ENCODE peak calls at places on chromosome 11, in six cellular contexts. T, H, M, V, U and A are unnamed samples.

GRCh38 chr11:42812408-42812807 is 499.4 kb upstream of the API5 start:
- DNase-seq in T (no peak), H (no peak), M (no peak), V (no peak), U (no peak), A (no peak)

GRCh38 chr11:68471360-68472340 is 11.1 kb downstream of the PPP6R3 start:
- DNase-seq in T (no peak), H (no peak), M (no peak), V (peak; percentile 29), U (no peak), A (no peak)

GRCh38 chr11:27423125-27423524 is 49.5 kb downstream of the LGR4 start:
- DNase-seq in T (peak; percentile 21), H (no peak), M (peak; percentile 31), V (peak; percentile 80), U (peak; percentile 29), A (no peak)

GRCh38 chr11:116876656-116877055 is 39.2 kb upstream of the APOA1 start:
- DNase-seq in T (no peak), H (no peak), M (no peak), V (no peak), U (no peak), A (no peak)

GRCh38 chr11:123239371-123240150 is 44.5 kb upstream of the CLMP start:
- DNase-seq in T (no peak), H (no peak), M (no peak), V (peak; percentile 77), U (no peak), A (no peak)

GRCh38 chr11:131037873-131038272 is 121.6 kb upstream of the SNX19 start:
- DNase-seq in T (no peak), H (no peak), M (no peak), V (no peak), U (no peak), A (no peak)

GRCh38 chr11:5123802-5124521 is 14.2 kb downstream of the OR52A5 start:
- DNase-seq in T (peak; percentile 58), H (peak; percentile 24), M (peak; percentile 58), V (peak; percentile 76), U (peak; percentile 20), A (peak; percentile 93)

GRCh38 chr11:76910620-76911414 is 50.1 kb downstream of the ACER3 start:
- DNase-seq in T (peak; percentile 33), H (no peak), M (no peak), V (no peak), U (peak; percentile 20), A (peak; percentile 38)

GRCh38 chr11:69080361-69080973 is 31.7 kb downstream of the TPCN2 start:
- DNase-seq in T (no peak), H (no peak), M (no peak), V (peak; percentile 25), U (no peak), A (no peak)

GRCh38 chr11:84671325-84672019 is 955.7 kb downstream of the DLG2 start:
- DNase-seq in T (no peak), H (no peak), M (no peak), V (no peak), U (no peak), A (no peak)

GRCh38 chr11:130217632-130218031 is 58.0 kb downstream of the ST14 start:
- DNase-seq in T (no peak), H (no peak), M (peak; percentile 21), V (no peak), U (no peak), A (no peak)

GRCh38 chr11:17135934-17136683 is 58.6 kb upstream of the RPS13 start:
- DNase-seq in T (no peak), H (no peak), M (no peak), V (no peak), U (no peak), A (no peak)

GRCh38 chr11:33507356-33507755 is 193.3 kb downstream of the C11orf91 start:
- DNase-seq in T (no peak), H (no peak), M (no peak), V (no peak), U (no peak), A (no peak)

GRCh38 chr11:68166969-68167368 is 45.8 kb upstream of the CHKA start:
- DNase-seq in T (no peak), H (no peak), M (no peak), V (no peak), U (no peak), A (no peak)

GRCh38 chr11:86676010-86676409 is 3.6 kb upstream of the ME3 start:
- DNase-seq in T (no peak), H (no peak), M (no peak), V (no peak), U (no peak), A (no peak)

GRCh38 chr11:100830978-100831732 is 144.1 kb downstream of the ARHGAP42 start:
- DNase-seq in T (no peak), H (no peak), M (no peak), V (peak; percentile 81), U (peak; percentile 30), A (no peak)

GRCh38 chr11:70068345-70068744 is 9.8 kb upstream of the ANO1 start:
- DNase-seq in T (no peak), H (no peak), M (no peak), V (no peak), U (no peak), A (no peak)

GRCh38 chr11:76795936-76796441 is 12.8 kb downstream of the TSKU start:
- DNase-seq in T (no peak), H (no peak), M (no peak), V (no peak), U (no peak), A (no peak)

GRCh38 chr11:8768625-8769333 is 86.2 kb downstream of the RPL27A start:
- DNase-seq in T (peak; percentile 88), H (no peak), M (peak; percentile 55), V (peak; percentile 89), U (no peak), A (peak; percentile 93)

GRCh38 chr11:117089685-117090084 is 8.5 kb downstream of the SIK3 start:
- DNase-seq in T (no peak), H (no peak), M (no peak), V (no peak), U (no peak), A (no peak)

GRCh38 chr11:2518112-2518982 is 73.5 kb downstream of the KCNQ1 start:
- DNase-seq in T (peak; percentile 11), H (peak; percentile 14), M (peak; percentile 23), V (no peak), U (peak; percentile 3), A (no peak)

GRCh38 chr11:47257518-47258316 is at the start of gene NR1H3:
- DNase-seq in T (peak; percentile 90), H (no peak), M (peak; percentile 79), V (peak; percentile 66), U (peak; percentile 88), A (peak; percentile 49)

GRCh38 chr11:4496555-4497248 is 14.3 kb downstream of the OR52K1 start:
- DNase-seq in T (no peak), H (no peak), M (peak; percentile 34), V (no peak), U (no peak), A (no peak)

GRCh38 chr11:123624974-123625373 is 29.4 kb downstream of the SCN3B start:
- DNase-seq in T (peak; percentile 62), H (no peak), M (no peak), V (peak; percentile 52), U (no peak), A (no peak)

GRCh38 chr11:103940542-103940941 is 95.9 kb upstream of the DDI1 start:
- DNase-seq in T (no peak), H (no peak), M (no peak), V (peak; percentile 65), U (no peak), A (no peak)

GRCh38 chr11:8826901-8827560 is 84.0 kb upstream of the AKIP1 start:
- DNase-seq in T (no peak), H (no peak), M (no peak), V (no peak), U (peak; percentile 84), A (peak; percentile 50)

GRCh38 chr11:33452806-33453205 is 195.6 kb downstream of the HIPK3 start:
- DNase-seq in T (peak; percentile 45), H (no peak), M (no peak), V (peak; percentile 94), U (no peak), A (no peak)

GRCh38 chr11:99693941-99694492 is 673.3 kb downstream of the CNTN5 start:
- DNase-seq in T (peak; percentile 23), H (no peak), M (no peak), V (peak; percentile 94), U (no peak), A (peak; percentile 20)

GRCh38 chr11:1771700-1772099 is 8.0 kb upstream of the CTSD start:
- DNase-seq in T (peak; percentile 33), H (peak; percentile 11), M (peak; percentile 32), V (peak; percentile 62), U (no peak), A (peak; percentile 42)

GRCh38 chr11:109264128-109264527 is 157.9 kb upstream of the C11orf87 start:
- DNase-seq in T (no peak), H (no peak), M (no peak), V (no peak), U (no peak), A (no peak)

GRCh38 chr11:65497141-65498041 is 1.5 kb upstream of the MALAT1 start:
- DNase-seq in T (peak; percentile 99), H (peak; percentile 98), M (peak; percentile 99), V (peak; percentile 97), U (peak; percentile 99), A (peak; percentile 100)
- TF ChIP-seq POLR2A in T (peak; percentile 71), H (peak; percentile 81), M (no peak), V (no peak), U (no peak), A (peak; percentile 97)

DNA sequence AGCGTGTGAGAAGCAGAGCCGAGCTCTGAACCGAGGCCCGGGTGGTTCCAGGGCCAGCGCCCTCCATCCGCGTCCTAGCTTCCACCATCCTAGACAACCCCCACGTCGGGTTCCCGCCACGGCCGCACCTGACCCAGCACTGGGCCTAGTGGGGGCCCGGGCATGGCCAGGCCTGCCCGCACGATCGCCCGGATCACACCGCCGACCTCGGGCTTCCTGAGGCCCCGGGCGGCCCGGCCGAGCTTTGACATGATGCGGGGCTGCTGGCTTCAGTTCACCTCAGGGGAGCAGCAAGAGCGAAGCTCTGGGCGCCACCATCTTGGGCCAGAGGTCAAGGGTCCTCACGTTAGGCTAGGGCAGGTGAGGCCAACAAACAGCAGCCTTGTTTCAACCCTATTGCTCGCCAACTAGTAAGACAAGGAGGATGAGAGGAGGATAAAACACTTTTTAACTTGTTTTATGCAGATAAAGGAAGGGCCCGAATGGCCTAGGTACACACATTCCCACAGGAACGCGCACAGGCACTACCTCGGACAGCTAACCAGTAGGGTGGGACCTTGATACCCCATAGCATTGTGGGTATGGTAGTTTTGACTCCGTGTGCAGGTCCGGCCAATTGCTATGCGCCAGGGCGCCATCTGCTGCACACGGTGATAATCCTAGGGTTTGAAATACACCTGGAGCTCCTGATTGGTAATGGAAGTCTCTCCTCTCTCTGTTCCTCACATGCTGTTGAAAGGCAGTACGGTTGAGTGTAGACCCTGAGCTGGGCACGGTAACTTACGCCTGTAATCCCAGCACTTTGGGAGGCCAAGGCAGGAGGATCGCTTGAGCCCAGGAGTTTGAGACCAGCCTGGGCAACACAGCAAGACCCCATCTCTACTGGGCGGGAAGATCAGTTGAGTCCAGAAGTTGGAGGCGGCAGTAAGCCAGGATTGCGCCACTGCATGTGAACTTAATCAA is at the start of gene MRPL11:
- DNase-seq in T (peak; percentile 86), H (peak; percentile 91), M (peak; percentile 90), V (peak; percentile 93), U (peak; percentile 85), A (peak; percentile 95)
- TF ChIP-seq POLR2A in T (no peak), H (no peak), M (no peak), V (no peak), U (no peak), A (peak; percentile 61)

GRCh38 chr11:45180888-45181594 is 34.6 kb downstream of the PRDM11 start:
- DNase-seq in T (peak; percentile 83), H (no peak), M (peak; percentile 71), V (peak; percentile 41), U (peak; percentile 83), A (peak; percentile 90)
- TF ChIP-seq POLR2A in T (no peak), H (peak; percentile 43), M (no peak), V (no peak), U (peak; percentile 65), A (peak; percentile 53)

GRCh38 chr11:57515332-57516060 is at the start of gene SLC43A1:
- DNase-seq in T (peak; percentile 65), H (peak; percentile 33), M (peak; percentile 66), V (peak; percentile 59), U (peak; percentile 71), A (peak; percentile 73)
- TF ChIP-seq POLR2A in T (no peak), H (no peak), M (no peak), V (no peak), U (no peak), A (peak; percentile 67)